ENCODE peak calls at places on chromosomes 5 and 9, in seven cellular contexts. R is NCI-H345; B is choroid plexus epithelial cell; K is GM04504; S is IMR-90; M is activated CD4-positive, alpha-beta T cell treated with anti-CD3 and anti-CD28 coated beads, Interleukin-2, amount 50 U/mL, for 48 hours; J is stimulated activated CD8-positive, alpha-beta memory T cell treated with anti-CD3 and anti-CD28 coated beads, Interleukin-7, amount 100 ng/mL, for 1 hour. F is an unnamed sample.

GRCh38 chr9:123710299-123710698 is 219.6 kb downstream of the DENND1A start:
- DNase-seq in K (peak; percentile 35), R (no peak), M (no peak), S (peak; percentile 95), B (peak; percentile 89), J (no peak), F (peak; percentile 91)

GRCh38 chr5:91329273-91329672 is 53.8 kb downstream of the ARRDC3 start:
- DNase-seq in M (no peak), R (no peak), S (no peak), K (no peak), J (no peak), B (no peak), F (no peak)

GRCh38 chr5:98781964-98782363 is 8.5 kb downstream of the RGMB start:
- DNase-seq in K (no peak), S (no peak), M (no peak), R (no peak), B (no peak), J (no peak), F (no peak)

GRCh38 chr5:62593331-62593730 is 14.7 kb downstream of the LRRC70 start:
- DNase-seq in J (no peak), B (peak; percentile 38), S (peak; percentile 52), K (peak; percentile 11), M (no peak), R (no peak), F (no peak)

GRCh38 chr5:5422819-5423515 is 490 bp downstream of the ICE1 start:
- DNase-seq in S (no peak), B (no peak), J (no peak), M (no peak), K (no peak), R (peak; percentile 1), F (peak; percentile 67)

GRCh38 chr5:16654647-16655334 is 38.0 kb upstream of the RETREG1 start:
- DNase-seq in B (no peak), J (no peak), S (no peak), K (no peak), M (no peak), R (no peak), F (no peak)

GRCh38 chr9:18472915-18473314 is 1.0 kb upstream of the ADAMTSL1 start:
- DNase-seq in M (no peak), B (no peak), K (no peak), J (no peak), S (no peak), R (peak; percentile 32), F (no peak)

GRCh38 chr5:74384851-74385250 is 255.7 kb downstream of the ENC1 start:
- DNase-seq in R (no peak), S (no peak), B (no peak), M (no peak), J (no peak), K (peak; percentile 27), F (no peak)

GRCh38 chr5:86763914-86764313 is 146.2 kb downstream of the COX7C start:
- DNase-seq in R (no peak), K (no peak), B (no peak), M (no peak), S (no peak), J (no peak), F (no peak)

GRCh38 chr5:73911761-73912393 is 285.9 kb downstream of the ARHGEF28 start:
- DNase-seq in J (no peak), B (peak; percentile 36), S (peak; percentile 41), M (no peak), K (peak; percentile 45), R (peak; percentile 23), F (no peak)

GRCh38 chr5:144390133-144390532 is 219.5 kb downstream of the KCTD16 start:
- DNase-seq in K (no peak), S (peak; percentile 0), B (peak; percentile 20), R (no peak), J (no peak), M (no peak), F (peak; percentile 68)

GRCh38 chr5:88665750-88666215 is 217.2 kb downstream of the MEF2C start:
- DNase-seq in J (no peak), B (no peak), R (no peak), S (no peak), M (no peak), K (no peak), F (no peak)

GRCh38 chr5:1104327-1105006 is 7.4 kb downstream of the SLC12A7 start:
- DNase-seq in R (no peak), S (no peak), K (no peak), B (no peak), M (no peak), J (no peak), F (no peak)

GRCh38 chr9:93061791-93062299 is 3.3 kb downstream of the SUSD3 start:
- DNase-seq in K (no peak), S (no peak), B (no peak), J (no peak), M (no peak), R (no peak), F (peak; percentile 74)

F was measured in osteoblast.